ENCODE peak calls at places on chromosome 1, in nine cellular contexts. One of them, this sample, is unnamed.

GRCh38 chr1:113808450-113809195 is 3.7 kb downstream of the RSBN1 start:
- DNase-seq in AG08396: no peak
- DNase-seq in H7: no peak
- DNase-seq in activated naive CD4-positive, alpha-beta T cell treated with anti-CD3 and anti-CD28 coated beads, Interleukin-2, amount 50 U/mL, for 72 hours: no peak
- DNase-seq in NCI-H2029: no peak
- DNase-seq in lung: no peak
- DNase-seq in amniotic stem cell: no peak
- DNase-seq in astrocyte of the spinal cord: no peak
- DNase-seq in neuronal stem cell: no peak
- DNase-seq in this sample: peak; percentile 33

GRCh38 chr1:239184581-239185244 is 201.7 kb upstream of the CHRM3 start:
- DNase-seq in AG08396: no peak
- DNase-seq in H7: no peak
- DNase-seq in activated naive CD4-positive, alpha-beta T cell treated with anti-CD3 and anti-CD28 coated beads, Interleukin-2, amount 50 U/mL, for 72 hours: no peak
- DNase-seq in NCI-H2029: no peak
- DNase-seq in lung: no peak
- DNase-seq in amniotic stem cell: no peak
- DNase-seq in astrocyte of the spinal cord: peak; percentile 1
- DNase-seq in neuronal stem cell: no peak
- DNase-seq in this sample: no peak

GRCh38 chr1:28449904-28450303 is 55.9 kb upstream of the RCC1 start:
- DNase-seq in AG08396: no peak
- DNase-seq in H7: no peak
- DNase-seq in activated naive CD4-positive, alpha-beta T cell treated with anti-CD3 and anti-CD28 coated beads, Interleukin-2, amount 50 U/mL, for 72 hours: no peak
- DNase-seq in NCI-H2029: no peak
- DNase-seq in lung: no peak
- DNase-seq in amniotic stem cell: peak; percentile 17
- DNase-seq in astrocyte of the spinal cord: peak; percentile 71
- DNase-seq in neuronal stem cell: no peak
- DNase-seq in this sample: peak; percentile 61

GRCh38 chr1:2968471-2968881 is 52.8 kb upstream of the ACTRT2 start:
- DNase-seq in AG08396: no peak
- DNase-seq in H7: no peak
- DNase-seq in activated naive CD4-positive, alpha-beta T cell treated with anti-CD3 and anti-CD28 coated beads, Interleukin-2, amount 50 U/mL, for 72 hours: no peak
- DNase-seq in NCI-H2029: no peak
- DNase-seq in lung: no peak
- DNase-seq in amniotic stem cell: no peak
- DNase-seq in astrocyte of the spinal cord: no peak
- DNase-seq in neuronal stem cell: no peak
- DNase-seq in this sample: no peak

GRCh38 chr1:154730251-154730650 is 122.3 kb upstream of the ADAR start:
- DNase-seq in AG08396: peak; percentile 30
- DNase-seq in H7: peak; percentile 71
- DNase-seq in activated naive CD4-positive, alpha-beta T cell treated with anti-CD3 and anti-CD28 coated beads, Interleukin-2, amount 50 U/mL, for 72 hours: no peak
- DNase-seq in NCI-H2029: peak; percentile 89
- DNase-seq in lung: no peak
- DNase-seq in amniotic stem cell: no peak
- DNase-seq in astrocyte of the spinal cord: peak; percentile 64
- DNase-seq in neuronal stem cell: no peak
- DNase-seq in this sample: peak; percentile 75

GRCh38 chr1:153805042-153805745 is 30.0 kb downstream of the SLC27A3 start:
- DNase-seq in AG08396: peak; percentile 86
- DNase-seq in H7: no peak
- DNase-seq in activated naive CD4-positive, alpha-beta T cell treated with anti-CD3 and anti-CD28 coated beads, Interleukin-2, amount 50 U/mL, for 72 hours: peak; percentile 79
- DNase-seq in NCI-H2029: peak; percentile 49
- DNase-seq in lung: peak; percentile 64
- DNase-seq in amniotic stem cell: peak; percentile 17
- DNase-seq in astrocyte of the spinal cord: peak; percentile 68
- DNase-seq in neuronal stem cell: no peak
- DNase-seq in this sample: peak; percentile 76

GRCh38 chr1:67515324-67516080 is 85.3 kb upstream of the SERBP1 start:
- DNase-seq in AG08396: no peak
- DNase-seq in H7: peak; percentile 42
- DNase-seq in activated naive CD4-positive, alpha-beta T cell treated with anti-CD3 and anti-CD28 coated beads, Interleukin-2, amount 50 U/mL, for 72 hours: no peak
- DNase-seq in NCI-H2029: no peak
- DNase-seq in lung: no peak
- DNase-seq in amniotic stem cell: no peak
- DNase-seq in astrocyte of the spinal cord: no peak
- DNase-seq in neuronal stem cell: no peak
- DNase-seq in this sample: no peak

GRCh38 chr1:7128293-7128692 is 343.0 kb downstream of the CAMTA1 start:
- DNase-seq in AG08396: no peak
- DNase-seq in H7: no peak
- DNase-seq in activated naive CD4-positive, alpha-beta T cell treated with anti-CD3 and anti-CD28 coated beads, Interleukin-2, amount 50 U/mL, for 72 hours: no peak
- DNase-seq in NCI-H2029: no peak
- DNase-seq in lung: no peak
- DNase-seq in amniotic stem cell: no peak
- DNase-seq in astrocyte of the spinal cord: no peak
- DNase-seq in neuronal stem cell: no peak
- DNase-seq in this sample: no peak

GRCh38 chr1:5466487-5466886 is 525.7 kb downstream of the NPHP4 start:
- DNase-seq in AG08396: no peak
- DNase-seq in H7: no peak
- DNase-seq in activated naive CD4-positive, alpha-beta T cell treated with anti-CD3 and anti-CD28 coated beads, Interleukin-2, amount 50 U/mL, for 72 hours: no peak
- DNase-seq in NCI-H2029: no peak
- DNase-seq in lung: no peak
- DNase-seq in amniotic stem cell: no peak
- DNase-seq in astrocyte of the spinal cord: no peak
- DNase-seq in neuronal stem cell: no peak
- DNase-seq in this sample: no peak

GRCh38 chr1:48026701-48027532 is 29.7 kb upstream of the TRABD2B start:
- DNase-seq in AG08396: no peak
- DNase-seq in H7: no peak
- DNase-seq in activated naive CD4-positive, alpha-beta T cell treated with anti-CD3 and anti-CD28 coated beads, Interleukin-2, amount 50 U/mL, for 72 hours: no peak
- DNase-seq in NCI-H2029: no peak
- DNase-seq in lung: no peak
- DNase-seq in amniotic stem cell: no peak
- DNase-seq in astrocyte of the spinal cord: no peak
- DNase-seq in neuronal stem cell: no peak
- DNase-seq in this sample: no peak

GRCh38 chr1:26959722-26960624 is at the start of gene KDF1:
- DNase-seq in AG08396: peak; percentile 32
- DNase-seq in H7: peak; percentile 97
- DNase-seq in activated naive CD4-positive, alpha-beta T cell treated with anti-CD3 and anti-CD28 coated beads, Interleukin-2, amount 50 U/mL, for 72 hours: no peak
- DNase-seq in NCI-H2029: peak; percentile 82
- DNase-seq in lung: peak; percentile 79
- DNase-seq in amniotic stem cell: no peak
- DNase-seq in astrocyte of the spinal cord: no peak
- DNase-seq in neuronal stem cell: no peak
- DNase-seq in this sample: no peak

GRCh38 chr1:94713472-94714141 is 106.5 kb upstream of the SLC44A3 start:
- DNase-seq in AG08396: peak; percentile 76
- DNase-seq in H7: peak; percentile 82
- DNase-seq in activated naive CD4-positive, alpha-beta T cell treated with anti-CD3 and anti-CD28 coated beads, Interleukin-2, amount 50 U/mL, for 72 hours: no peak
- DNase-seq in NCI-H2029: peak; percentile 29
- DNase-seq in lung: peak; percentile 80
- DNase-seq in amniotic stem cell: no peak
- DNase-seq in astrocyte of the spinal cord: peak; percentile 93
- DNase-seq in neuronal stem cell: no peak
- DNase-seq in this sample: peak; percentile 95

GRCh38 chr1:204660509-204660908 is 25.0 kb downstream of the LRRN2 start:
- DNase-seq in AG08396: no peak
- DNase-seq in H7: no peak
- DNase-seq in activated naive CD4-positive, alpha-beta T cell treated with anti-CD3 and anti-CD28 coated beads, Interleukin-2, amount 50 U/mL, for 72 hours: no peak
- DNase-seq in NCI-H2029: no peak
- DNase-seq in lung: no peak
- DNase-seq in amniotic stem cell: no peak
- DNase-seq in astrocyte of the spinal cord: no peak
- DNase-seq in neuronal stem cell: no peak
- DNase-seq in this sample: no peak

GRCh38 chr1:161182214-161182613 is 4.9 kb upstream of the B4GALT3 start:
- DNase-seq in AG08396: peak; percentile 48
- DNase-seq in H7: no peak
- DNase-seq in activated naive CD4-positive, alpha-beta T cell treated with anti-CD3 and anti-CD28 coated beads, Interleukin-2, amount 50 U/mL, for 72 hours: no peak
- DNase-seq in NCI-H2029: no peak
- DNase-seq in lung: no peak
- DNase-seq in amniotic stem cell: no peak
- DNase-seq in astrocyte of the spinal cord: peak; percentile 56
- DNase-seq in neuronal stem cell: no peak
- DNase-seq in this sample: no peak

GRCh38 chr1:197614916-197615692 is 160.2 kb downstream of the DENND1B start:
- DNase-seq in AG08396: peak; percentile 14
- DNase-seq in H7: no peak
- DNase-seq in activated naive CD4-positive, alpha-beta T cell treated with anti-CD3 and anti-CD28 coated beads, Interleukin-2, amount 50 U/mL, for 72 hours: no peak
- DNase-seq in NCI-H2029: peak; percentile 6
- DNase-seq in lung: no peak
- DNase-seq in amniotic stem cell: peak; percentile 12
- DNase-seq in astrocyte of the spinal cord: peak; percentile 48
- DNase-seq in neuronal stem cell: peak; percentile 20
- DNase-seq in this sample: peak; percentile 69

GRCh38 chr1:163231385-163231784 is 28.7 kb upstream of the RGS5 start:
- DNase-seq in AG08396: peak; percentile 60
- DNase-seq in H7: no peak
- DNase-seq in activated naive CD4-positive, alpha-beta T cell treated with anti-CD3 and anti-CD28 coated beads, Interleukin-2, amount 50 U/mL, for 72 hours: no peak
- DNase-seq in NCI-H2029: no peak
- DNase-seq in lung: no peak
- DNase-seq in amniotic stem cell: peak; percentile 4
- DNase-seq in astrocyte of the spinal cord: peak; percentile 69
- DNase-seq in neuronal stem cell: no peak
- DNase-seq in this sample: peak; percentile 79

GRCh38 chr1:185857447-185857846 is 123.3 kb downstream of the HMCN1 start:
- DNase-seq in AG08396: no peak
- DNase-seq in H7: no peak
- DNase-seq in activated naive CD4-positive, alpha-beta T cell treated with anti-CD3 and anti-CD28 coated beads, Interleukin-2, amount 50 U/mL, for 72 hours: no peak
- DNase-seq in NCI-H2029: no peak
- DNase-seq in lung: no peak
- DNase-seq in amniotic stem cell: no peak
- DNase-seq in astrocyte of the spinal cord: no peak
- DNase-seq in neuronal stem cell: no peak
- DNase-seq in this sample: no peak

GRCh38 chr1:207755846-207756692 is 4.2 kb downstream of the CD46 start:
- DNase-seq in AG08396: no peak
- DNase-seq in H7: no peak
- DNase-seq in activated naive CD4-positive, alpha-beta T cell treated with anti-CD3 and anti-CD28 coated beads, Interleukin-2, amount 50 U/mL, for 72 hours: no peak
- DNase-seq in NCI-H2029: no peak
- DNase-seq in lung: no peak
- DNase-seq in amniotic stem cell: no peak
- DNase-seq in astrocyte of the spinal cord: no peak
- DNase-seq in neuronal stem cell: no peak
- DNase-seq in this sample: no peak

GRCh38 chr1:82269466-82269865 is 468.7 kb downstream of the ADGRL2 start:
- DNase-seq in AG08396: peak; percentile 6
- DNase-seq in H7: no peak
- DNase-seq in activated naive CD4-positive, alpha-beta T cell treated with anti-CD3 and anti-CD28 coated beads, Interleukin-2, amount 50 U/mL, for 72 hours: no peak
- DNase-seq in NCI-H2029: no peak
- DNase-seq in lung: no peak
- DNase-seq in amniotic stem cell: peak; percentile 37
- DNase-seq in astrocyte of the spinal cord: peak; percentile 33
- DNase-seq in neuronal stem cell: no peak
- DNase-seq in this sample: peak; percentile 53

GRCh38 chr1:48246727-48247126 is 24.2 kb downstream of the SLC5A9 start:
- DNase-seq in AG08396: no peak
- DNase-seq in H7: no peak
- DNase-seq in activated naive CD4-positive, alpha-beta T cell treated with anti-CD3 and anti-CD28 coated beads, Interleukin-2, amount 50 U/mL, for 72 hours: peak; percentile 25
- DNase-seq in NCI-H2029: peak; percentile 96
- DNase-seq in lung: peak; percentile 57
- DNase-seq in amniotic stem cell: no peak
- DNase-seq in astrocyte of the spinal cord: no peak
- DNase-seq in neuronal stem cell: no peak
- DNase-seq in this sample: no peak

GRCh38 chr1:6912507-6912906 is 127.3 kb downstream of the CAMTA1 start:
- DNase-seq in AG08396: no peak
- DNase-seq in H7: peak; percentile 57
- DNase-seq in activated naive CD4-positive, alpha-beta T cell treated with anti-CD3 and anti-CD28 coated beads, Interleukin-2, amount 50 U/mL, for 72 hours: no peak
- DNase-seq in NCI-H2029: no peak
- DNase-seq in lung: no peak
- DNase-seq in amniotic stem cell: no peak
- DNase-seq in astrocyte of the spinal cord: no peak
- DNase-seq in neuronal stem cell: no peak
- DNase-seq in this sample: no peak

GRCh38 chr1:100080331-100080730 is 52.4 kb downstream of the SASS6 start:
- DNase-seq in AG08396: no peak
- DNase-seq in H7: no peak
- DNase-seq in activated naive CD4-positive, alpha-beta T cell treated with anti-CD3 and anti-CD28 coated beads, Interleukin-2, amount 50 U/mL, for 72 hours: no peak
- DNase-seq in NCI-H2029: no peak
- DNase-seq in lung: no peak
- DNase-seq in amniotic stem cell: no peak
- DNase-seq in astrocyte of the spinal cord: no peak
- DNase-seq in neuronal stem cell: no peak
- DNase-seq in this sample: no peak

GRCh38 chr1:224116131-224116530 is 2.2 kb downstream of the FBXO28 start:
- DNase-seq in AG08396: peak; percentile 39
- DNase-seq in H7: peak; percentile 46
- DNase-seq in activated naive CD4-positive, alpha-beta T cell treated with anti-CD3 and anti-CD28 coated beads, Interleukin-2, amount 50 U/mL, for 72 hours: no peak
- DNase-seq in NCI-H2029: peak; percentile 35
- DNase-seq in lung: no peak
- DNase-seq in amniotic stem cell: no peak
- DNase-seq in astrocyte of the spinal cord: peak; percentile 72
- DNase-seq in neuronal stem cell: no peak
- DNase-seq in this sample: peak; percentile 72

GRCh38 chr1:29538586-29538985 is 302.3 kb downstream of the PTPRU start:
- DNase-seq in AG08396: no peak
- DNase-seq in H7: no peak
- DNase-seq in activated naive CD4-positive, alpha-beta T cell treated with anti-CD3 and anti-CD28 coated beads, Interleukin-2, amount 50 U/mL, for 72 hours: no peak
- DNase-seq in NCI-H2029: no peak
- DNase-seq in lung: no peak
- DNase-seq in amniotic stem cell: no peak
- DNase-seq in astrocyte of the spinal cord: no peak
- DNase-seq in neuronal stem cell: no peak
- DNase-seq in this sample: no peak

GRCh38 chr1:194297999-194298598 is 1111.7 kb upstream of the B3GALT2 start:
- DNase-seq in AG08396: no peak
- DNase-seq in H7: no peak
- DNase-seq in activated naive CD4-positive, alpha-beta T cell treated with anti-CD3 and anti-CD28 coated beads, Interleukin-2, amount 50 U/mL, for 72 hours: no peak
- DNase-seq in NCI-H2029: no peak
- DNase-seq in lung: no peak
- DNase-seq in amniotic stem cell: no peak
- DNase-seq in astrocyte of the spinal cord: no peak
- DNase-seq in neuronal stem cell: no peak
- DNase-seq in this sample: peak; percentile 8

GRCh38 chr1:61757945-61758344 is 15.7 kb downstream of the PATJ start:
- DNase-seq in AG08396: peak; percentile 38
- DNase-seq in H7: no peak
- DNase-seq in activated naive CD4-positive, alpha-beta T cell treated with anti-CD3 and anti-CD28 coated beads, Interleukin-2, amount 50 U/mL, for 72 hours: no peak
- DNase-seq in NCI-H2029: no peak
- DNase-seq in lung: no peak
- DNase-seq in amniotic stem cell: no peak
- DNase-seq in astrocyte of the spinal cord: no peak
- DNase-seq in neuronal stem cell: no peak
- DNase-seq in this sample: peak; percentile 54

GRCh38 chr1:38541223-38541622 is 318.3 kb downstream of the RRAGC start:
- DNase-seq in AG08396: no peak
- DNase-seq in H7: no peak
- DNase-seq in activated naive CD4-positive, alpha-beta T cell treated with anti-CD3 and anti-CD28 coated beads, Interleukin-2, amount 50 U/mL, for 72 hours: no peak
- DNase-seq in NCI-H2029: no peak
- DNase-seq in lung: no peak
- DNase-seq in amniotic stem cell: no peak
- DNase-seq in astrocyte of the spinal cord: no peak
- DNase-seq in neuronal stem cell: no peak
- DNase-seq in this sample: peak; percentile 1

GRCh38 chr1:32773018-32773763 is 44.0 kb downstream of the YARS1 start:
- DNase-seq in AG08396: peak; percentile 88
- DNase-seq in H7: peak; percentile 93
- DNase-seq in activated naive CD4-positive, alpha-beta T cell treated with anti-CD3 and anti-CD28 coated beads, Interleukin-2, amount 50 U/mL, for 72 hours: peak; percentile 72
- DNase-seq in NCI-H2029: peak; percentile 65
- DNase-seq in lung: peak; percentile 86
- DNase-seq in amniotic stem cell: no peak
- DNase-seq in astrocyte of the spinal cord: peak; percentile 76
- DNase-seq in neuronal stem cell: peak; percentile 65
- DNase-seq in this sample: peak; percentile 80

GRCh38 chr1:39573097-39573465 is 3.5 kb downstream of the PABPC4 start:
- DNase-seq in AG08396: no peak
- DNase-seq in H7: no peak
- DNase-seq in activated naive CD4-positive, alpha-beta T cell treated with anti-CD3 and anti-CD28 coated beads, Interleukin-2, amount 50 U/mL, for 72 hours: no peak
- DNase-seq in NCI-H2029: no peak
- DNase-seq in lung: no peak
- DNase-seq in amniotic stem cell: no peak
- DNase-seq in astrocyte of the spinal cord: no peak
- DNase-seq in neuronal stem cell: no peak
- DNase-seq in this sample: no peak

GRCh38 chr1:155967410-155968400 is 10.6 kb downstream of the ARHGEF2 start:
- DNase-seq in AG08396: no peak
- DNase-seq in H7: peak; percentile 68
- DNase-seq in activated naive CD4-positive, alpha-beta T cell treated with anti-CD3 and anti-CD28 coated beads, Interleukin-2, amount 50 U/mL, for 72 hours: no peak
- DNase-seq in NCI-H2029: no peak
- DNase-seq in lung: no peak
- DNase-seq in amniotic stem cell: no peak
- DNase-seq in astrocyte of the spinal cord: no peak
- DNase-seq in neuronal stem cell: no peak
- DNase-seq in this sample: peak; percentile 41